ENCODE peak calls at places on chromosomes 16 and 17, in ten cellular contexts. A, Q, R, D, L, I, G, N, W and V are unnamed samples.

GRCh38 chr16:86074651-86075487 is 175.9 kb downstream of the IRF8 start:
- DNase-seq in A (no peak), Q (no peak), R (no peak), D (no peak), L (peak; percentile 31), I (no peak), G (no peak), N (no peak), W (no peak), V (no peak)

GRCh38 chr17:78873519-78874340 is 29.3 kb downstream of the CEP295NL start:
- DNase-seq in A (no peak), Q (peak; percentile 94), R (no peak), D (peak; percentile 29), L (no peak), I (peak; percentile 82), G (no peak), N (no peak), W (peak; percentile 94), V (no peak)

GRCh38 chr17:1661045-1661444 is 11.4 kb upstream of the RILP start:
- DNase-seq in A (no peak), Q (no peak), R (no peak), D (no peak), L (no peak), I (no peak), G (no peak), N (no peak), W (no peak), V (no peak)

GRCh38 chr17:64084086-64084939 is 45.6 kb downstream of the ERN1 start:
- DNase-seq in A (no peak), Q (peak; percentile 69), R (no peak), D (no peak), L (no peak), I (peak; percentile 94), G (no peak), N (peak; percentile 48), W (no peak), V (no peak)

GRCh38 chr16:72530434-72530833 is 358.5 kb upstream of the PMFBP1 start:
- DNase-seq in A (no peak), Q (no peak), R (no peak), D (no peak), L (no peak), I (peak; percentile 85), G (no peak), N (peak; percentile 15), W (no peak), V (no peak)

GRCh38 chr16:72219282-72219681 is 47.3 kb upstream of the PMFBP1 start:
- DNase-seq in A (no peak), Q (no peak), R (no peak), D (no peak), L (no peak), I (no peak), G (no peak), N (no peak), W (no peak), V (no peak)

GRCh38 chr17:39677581-39678339 is 9.5 kb downstream of the PNMT start:
- DNase-seq in A (no peak), Q (no peak), R (no peak), D (no peak), L (peak; percentile 92), I (no peak), G (no peak), N (no peak), W (peak; percentile 47), V (no peak)

GRCh38 chr17:82228278-82228841 is 482 bp upstream of the SLC16A3 start:
- DNase-seq in A (no peak), Q (no peak), R (no peak), D (no peak), L (peak; percentile 81), I (no peak), G (no peak), N (no peak), W (no peak), V (no peak)

GRCh38 chr16:88013091-88013609 is 61.9 kb downstream of the BANP start:
- DNase-seq in A (no peak), Q (no peak), R (no peak), D (no peak), L (no peak), I (no peak), G (no peak), N (no peak), W (no peak), V (no peak)

GRCh38 chr17:35947156-35947585 is 3.7 kb upstream of the LYZL6 start:
- DNase-seq in A (no peak), Q (peak; percentile 55), R (no peak), D (no peak), L (peak; percentile 64), I (peak; percentile 62), G (no peak), N (peak; percentile 46), W (peak; percentile 70), V (no peak)

GRCh38 chr17:39962642-39963220 is at the start of gene GSDMA:
- DNase-seq in A (no peak), Q (no peak), R (no peak), D (no peak), L (no peak), I (no peak), G (no peak), N (no peak), W (peak; percentile 9), V (no peak)

GRCh38 chr16:50708373-50709060 is 15.1 kb downstream of the NOD2 start:
- DNase-seq in A (no peak), Q (no peak), R (no peak), D (no peak), L (no peak), I (no peak), G (no peak), N (no peak), W (no peak), V (no peak)

GRCh38 chr17:72119963-72120877 is 600 bp upstream of the SOX9 start:
- DNase-seq in A (no peak), Q (peak; percentile 71), R (no peak), D (peak; percentile 70), L (peak; percentile 78), I (peak; percentile 73), G (no peak), N (peak; percentile 52), W (peak; percentile 77), V (no peak)

GRCh38 chr16:84768061-84768797 is 51.6 kb upstream of the CRISPLD2 start:
- DNase-seq in A (no peak), Q (no peak), R (no peak), D (no peak), L (no peak), I (no peak), G (no peak), N (no peak), W (no peak), V (no peak)

GRCh38 chr16:70780546-70780945 is 20.4 kb downstream of the VAC14 start:
- DNase-seq in A (no peak), Q (no peak), R (no peak), D (no peak), L (no peak), I (no peak), G (no peak), N (no peak), W (no peak), V (no peak)

GRCh38 chr17:75845933-75846700 is 1.9 kb upstream of the UNC13D start:
- DNase-seq in A (no peak), Q (peak; percentile 37), R (no peak), D (no peak), L (no peak), I (peak; percentile 52), G (no peak), N (no peak), W (no peak), V (no peak)

GRCh38 chr16:56357765-56358322 is 67.5 kb downstream of the AMFR start:
- DNase-seq in A (no peak), Q (peak; percentile 6), R (no peak), D (no peak), L (peak; percentile 63), I (no peak), G (no peak), N (no peak), W (no peak), V (no peak)

GRCh38 chr16:66486773-66487579 is 59.9 kb downstream of the BEAN1 start:
- DNase-seq in A (no peak), Q (no peak), R (no peak), D (peak; percentile 51), L (no peak), I (peak; percentile 44), G (no peak), N (peak; percentile 61), W (no peak), V (no peak)